ENCODE peak calls at places on chromosomes 12 and 14, in four cellular contexts. O, W, D and X are unnamed samples.

GRCh38 chr14:70884595-70885342 is 22.5 kb upstream of the PCNX1 start:
- DNase-seq in W (no peak), D (no peak), O (peak; percentile 43), X (no peak)

GRCh38 chr12:44286336-44286735 is 450.5 kb downstream of the TMEM117 start:
- DNase-seq in O (no peak), W (no peak), D (no peak), X (no peak)

GRCh38 chr14:94691658-94692029 is 78.3 kb downstream of the GSC start:
- DNase-seq in W (no peak), D (no peak), O (no peak), X (no peak)

GRCh38 chr12:96143392-96143791 is 50.8 kb upstream of the ELK3 start:
- DNase-seq in D (no peak), O (no peak), W (no peak), X (no peak)

GRCh38 chr12:128801879-128802391 is 21.8 kb downstream of the SLC15A4 start:
- DNase-seq in O (no peak), W (no peak), D (no peak), X (no peak)

GRCh38 chr12:50151047-50151687 is 16.0 kb downstream of the CERS5 start:
- DNase-seq in W (no peak), D (no peak), O (no peak), X (no peak)

GRCh38 chr12:53461591-53461990 is 9.7 kb downstream of the PCBP2 start:
- DNase-seq in D (no peak), O (no peak), W (no peak), X (no peak)

GRCh38 chr12:1328385-1328784 is 266.0 kb downstream of the FBXL14 start:
- DNase-seq in D (no peak), W (no peak), O (no peak), X (no peak)

GRCh38 chr12:109765493-109765810 is 51.8 kb downstream of the FAM222A start:
- DNase-seq in D (no peak), O (no peak), W (no peak), X (no peak)

GRCh38 chr12:64029013-64029857 is 184.7 kb downstream of the SRGAP1 start:
- DNase-seq in O (no peak), W (no peak), D (no peak), X (no peak)

GRCh38 chr14:29799718-29800117 is 127.9 kb downstream of the PRKD1 start:
- DNase-seq in D (peak; percentile 2), O (no peak), W (no peak), X (no peak)

GRCh38 chr12:113161415-113162016 is 12.0 kb downstream of the CFAP73 start:
- DNase-seq in D (no peak), O (peak; percentile 89), W (no peak), X (peak; percentile 97)

GRCh38 chr14:64209428-64210165 is 84.6 kb downstream of the ESR2 start:
- DNase-seq in D (peak; percentile 48), W (no peak), O (no peak), X (no peak)

GRCh38 chr14:94770251-94770749 is 387 bp upstream of the GSC start:
- DNase-seq in D (no peak), O (no peak), W (no peak), X (no peak)

GRCh38 chr14:60349663-60350365 is 100.8 kb downstream of the PPM1A start:
- DNase-seq in W (peak; percentile 21), O (peak; percentile 26), D (no peak), X (peak; percentile 22)

DNA sequence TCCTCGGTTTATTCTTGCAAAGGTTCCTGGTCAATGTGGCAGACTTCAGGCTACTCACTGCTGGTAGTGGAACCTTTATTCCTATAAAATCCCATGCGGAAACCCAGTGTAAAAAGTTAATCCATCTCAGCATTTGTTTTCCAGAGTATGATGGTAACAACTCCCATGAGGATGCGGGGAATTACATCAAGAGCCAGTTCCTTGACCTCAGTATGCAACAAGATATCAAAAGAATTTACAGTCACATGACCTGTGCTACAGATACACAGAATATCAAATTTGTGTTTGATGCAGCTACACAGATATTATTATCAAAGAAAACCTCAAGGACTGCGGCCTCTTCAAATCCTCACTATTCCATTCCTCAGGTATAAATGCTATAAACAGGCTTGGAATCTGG is 19.3 kb downstream of the CPM start:
- DNase-seq in D (no peak), O (no peak), W (no peak), X (no peak)
- TF ChIP-seq CREM in D (no peak), O (no peak), W (no peak), X (no peak)

DNA sequence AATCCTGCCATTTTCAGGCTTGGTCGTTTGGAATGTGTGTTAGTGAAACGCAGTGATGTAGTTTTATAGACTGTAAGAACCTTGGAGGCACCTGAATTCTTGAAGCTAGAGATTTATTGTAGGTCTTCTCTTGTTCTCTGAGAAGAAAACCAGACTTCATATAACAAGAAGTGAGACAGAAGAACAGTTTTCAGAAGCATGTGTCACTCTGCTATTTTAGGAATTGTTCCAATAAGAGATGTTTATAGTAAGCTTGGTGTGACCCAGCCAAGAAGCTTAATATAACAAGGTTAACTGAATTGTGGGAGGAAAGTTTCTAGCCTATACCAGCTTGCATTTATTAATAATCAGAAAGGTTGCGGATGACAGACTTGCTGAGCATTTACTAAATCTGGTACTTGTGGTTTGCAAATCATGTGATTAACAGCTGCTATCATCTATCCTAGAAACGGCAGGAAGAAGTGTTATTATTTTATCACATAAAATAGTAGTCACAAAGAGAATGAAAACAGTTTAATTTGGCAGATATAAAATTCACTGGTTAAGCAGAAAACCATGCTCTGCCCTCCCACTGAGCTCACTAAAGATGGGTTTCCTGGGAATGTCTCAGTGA is 49.2 kb upstream of the BCAT1 start:
- DNase-seq in D (peak; percentile 92), O (no peak), W (no peak), X (no peak)
- TF ChIP-seq CREM in D (peak; percentile 91), O (no peak), W (no peak), X (no peak)

DNA sequence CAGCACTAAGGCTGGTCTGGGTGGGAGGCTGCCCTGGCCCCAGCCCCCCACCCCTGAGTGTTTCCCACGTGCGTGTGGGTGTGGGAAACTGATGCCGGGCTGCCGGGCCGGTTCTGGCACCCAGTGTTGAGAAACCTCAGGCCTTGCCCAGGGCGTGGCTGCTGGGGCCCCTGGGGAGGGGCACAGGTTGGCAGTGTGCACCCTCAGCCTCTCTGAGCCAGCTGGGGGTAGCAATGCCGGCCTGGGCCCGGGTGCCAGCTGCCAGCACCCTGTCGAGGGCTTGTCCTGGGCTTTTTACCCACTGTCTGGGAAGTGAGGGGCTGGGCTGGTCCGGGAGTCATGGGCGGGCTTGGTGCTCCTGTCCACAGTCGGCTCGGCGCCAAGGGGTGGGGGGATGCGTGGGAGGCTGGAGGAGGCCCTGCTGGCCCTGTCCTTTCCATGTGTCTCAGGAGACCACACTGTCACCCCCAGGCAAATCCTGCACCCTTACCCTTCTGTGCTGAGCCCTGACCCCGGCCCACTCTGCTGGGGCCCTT is 15.7 kb downstream of the ASPG start:
- DNase-seq in D (no peak), O (no peak), W (no peak), X (no peak)
- TF ChIP-seq CREM in D (no peak), O (no peak), W (no peak), X (no peak)

GRCh38 chr12:4272014-4272975 is 1.3 kb upstream of the CCND2 start:
- DNase-seq in O (peak; percentile 56), D (peak; percentile 74), W (no peak), X (peak; percentile 82)
- TF ChIP-seq CREM in O (peak; percentile 3), D (peak; percentile 13), W (no peak), X (peak; percentile 64)

GRCh38 chr12:52006726-52007157 is at the start of gene TAMALIN:
- DNase-seq in O (peak; percentile 82), W (no peak), D (no peak), X (peak; percentile 47)
- TF ChIP-seq CREM in O (no peak), W (no peak), D (no peak), X (no peak)

GRCh38 chr14:102020058-102020971 is 55.9 kb downstream of the DYNC1H1 start:
- DNase-seq in W (no peak), D (no peak), O (no peak), X (no peak)
- TF ChIP-seq CREM in W (no peak), D (no peak), O (no peak), X (no peak)